ENCODE peak calls at places on chromosomes 12 and 14, in ten cellular contexts. H is Peyer's patch, S is IMR-90, A is testis, P is prostate gland, V is tibial nerve, T is ovary, L is body of pancreas, M is esophagus squamous epithelium, W is spleen. Y is an unnamed sample.

GRCh38 chr14:37083599-37083998 is 88.8 kb downstream of the SLC25A21 start:
- DNase-seq in H (no peak), S (no peak), A (no peak), P (no peak), V (no peak), T (no peak), L (no peak), M (no peak), W (no peak), Y (no peak)

GRCh38 chr12:14367097-14367661 is 1.7 kb downstream of the ATF7IP start:
- DNase-seq in H (no peak), S (peak; percentile 32), A (no peak), P (no peak), V (no peak), T (no peak), L (no peak), M (no peak), W (no peak), Y (no peak)

GRCh38 chr12:107179883-107180282 is 86.5 kb upstream of the CRY1 start:
- DNase-seq in H (no peak), S (no peak), A (no peak), P (no peak), V (no peak), T (no peak), L (no peak), M (no peak), W (no peak), Y (no peak)

GRCh38 chr12:99257672-99258071 is 389.9 kb upstream of the GARIN6 start:
- DNase-seq in H (no peak), S (no peak), A (no peak), P (no peak), V (no peak), T (no peak), L (no peak), M (no peak), W (no peak), Y (no peak)

GRCh38 chr14:104001003-104001402 is 58.7 kb upstream of the RD3L start:
- DNase-seq in H (no peak), S (no peak), A (no peak), P (no peak), V (no peak), T (no peak), L (no peak), M (no peak), W (no peak), Y (no peak)

GRCh38 chr12:74365178-74365964 is 172.3 kb upstream of the ATXN7L3B start:
- DNase-seq in H (no peak), S (peak; percentile 33), A (peak; percentile 72), P (no peak), V (no peak), T (peak; percentile 21), L (peak; percentile 49), M (no peak), W (no peak), Y (no peak)

GRCh38 chr12:68067762-68068376 is 78.6 kb downstream of the IFNG-AS1 start:
- DNase-seq in H (no peak), S (no peak), A (no peak), P (no peak), V (no peak), T (no peak), L (no peak), M (no peak), W (no peak), Y (no peak)

GRCh38 chr14:22487401-22487800 is 101.6 kb downstream of the DAD1 start:
- DNase-seq in H (no peak), S (no peak), A (no peak), P (no peak), V (no peak), T (no peak), L (no peak), M (no peak), W (no peak), Y (no peak)

DNA sequence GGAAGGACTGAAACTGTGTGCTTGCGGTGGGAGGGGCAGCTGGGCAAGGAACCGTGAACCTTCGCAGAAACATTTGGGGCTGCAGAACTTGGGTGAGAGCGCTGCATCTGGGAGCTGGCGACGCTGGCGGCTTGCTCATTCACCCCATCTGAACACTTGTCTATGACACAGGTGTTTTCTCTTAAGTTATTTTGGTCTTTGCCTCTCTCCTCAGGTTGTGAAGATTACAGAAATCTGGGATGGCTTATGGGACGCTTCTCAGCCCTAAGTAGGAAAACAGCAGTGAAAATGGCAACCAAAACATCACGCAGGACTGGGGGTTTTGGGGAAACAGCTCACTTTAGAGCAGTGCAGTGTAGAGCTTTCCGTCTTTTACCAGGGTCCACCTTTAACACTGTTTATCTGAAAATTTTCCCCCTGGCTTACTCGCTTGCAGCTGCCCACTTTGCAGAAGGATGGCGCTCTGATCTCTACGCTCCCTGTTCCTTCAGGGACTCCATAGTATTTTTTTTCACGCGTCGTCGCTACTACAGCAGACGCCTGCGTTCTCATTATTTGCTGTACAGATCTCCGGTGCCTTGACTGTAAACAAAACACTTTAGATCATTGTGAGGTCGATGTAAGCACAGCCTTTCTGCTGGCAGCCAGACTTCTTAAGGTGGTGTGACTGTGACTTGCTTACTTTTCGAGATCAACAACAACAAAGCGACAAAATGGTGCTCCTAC is 2.7 kb upstream of the CDKN1B start:
- DNase-seq in H (peak; percentile 67), S (peak; percentile 45), A (peak; percentile 68), P (peak; percentile 59), V (no peak), T (peak; percentile 50), L (peak; percentile 68), M (no peak), W (peak; percentile 92), Y (no peak)
- TF ChIP-seq POLR2A in H (peak; percentile 68), S (no peak), A (no peak), P (peak; percentile 51), V (peak; percentile 65), T (peak; percentile 44), L (peak; percentile 67), M (peak; percentile 57), W (peak; percentile 57), Y (no peak)

DNA sequence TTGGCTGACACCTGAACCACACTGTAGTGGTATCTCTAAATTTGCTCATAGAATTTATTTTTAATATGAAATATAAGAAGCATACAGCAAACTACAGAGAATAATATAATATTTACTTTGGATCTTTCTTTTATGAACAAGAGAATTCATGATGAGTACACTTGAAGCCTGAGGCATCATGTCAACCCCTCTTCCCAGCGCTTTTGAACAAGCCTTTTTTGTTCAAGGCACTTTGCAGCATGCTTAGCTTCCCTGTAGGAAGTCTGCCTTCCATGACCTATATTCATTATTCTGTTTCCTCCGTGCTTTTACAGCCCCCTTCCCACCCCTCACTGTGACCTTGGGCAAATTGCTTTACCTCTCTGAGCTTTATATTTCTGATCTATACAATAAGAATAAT is 41.6 kb downstream of the SCN8A start:
- DNase-seq in H (no peak), S (no peak), A (no peak), P (peak; percentile 7), V (no peak), T (no peak), L (no peak), M (no peak), W (no peak), Y (no peak)
- H3K27ac ChIP-seq in H (no peak overlapping the region), S (no peak overlapping the region), A (no peak overlapping the region), P (no peak overlapping the region), V (no peak overlapping the region), T (no peak overlapping the region), L (no peak overlapping the region), M (no peak overlapping the region), W (no peak overlapping the region), Y (no peak overlapping the region)

GRCh38 chr12:119666900-119667576 is 895 bp upstream of the PRKAB1 start:
- DNase-seq in H (no peak), S (no peak), A (no peak), P (no peak), V (no peak), T (no peak), L (no peak), M (no peak), W (no peak), Y (no peak)

GRCh38 chr12:119664642-119665041 is 3.3 kb upstream of the PRKAB1 start:
- DNase-seq in H (no peak), S (no peak), A (no peak), P (no peak), V (no peak), T (no peak), L (no peak), M (no peak), W (no peak), Y (no peak)

GRCh38 chr12:119667577-119668314 is at the start of gene PRKAB1:
- DNase-seq in H (peak; percentile 96), S (peak; percentile 96), A (peak; percentile 98), P (peak; percentile 97), V (peak; percentile 86), T (peak; percentile 94), L (peak; percentile 99), M (peak; percentile 79), W (peak; percentile 99), Y (peak; percentile 96)

GRCh38 chr12:119666226-119666808 is 1.6 kb upstream of the PRKAB1 start:
- DNase-seq in H (no peak), S (no peak), A (no peak), P (no peak), V (no peak), T (no peak), L (no peak), M (no peak), W (no peak), Y (no peak)

GRCh38 chr12:119665164-119665929 is 2.6 kb upstream of the PRKAB1 start:
- DNase-seq in H (no peak), S (no peak), A (peak; percentile 38), P (no peak), V (no peak), T (no peak), L (no peak), M (no peak), W (no peak), Y (no peak)
- TF ChIP-seq POLR2A in H (no peak), S (no peak), A (no peak), P (no peak), V (no peak), T (no peak), L (no peak), M (no peak), W (no peak), Y (no peak)

GRCh38 chr12:122981587-122982493 is 1.4 kb downstream of the ARL6IP4 start:
- DNase-seq in H (no peak), S (no peak), A (no peak), P (no peak), V (no peak), T (no peak), L (no peak), M (no peak), W (peak; percentile 76), Y (no peak)
- H3K27ac ChIP-seq in H (peak overlapping the region; percentile 94), S (peak overlapping the region; percentile 89), A (peak overlapping the region; percentile 89), P (peak overlapping the region; percentile 85), V (no peak overlapping the region), T (peak overlapping the region; percentile 88), L (peak overlapping the region; percentile 82), M (peak overlapping the region; percentile 85), W (peak overlapping the region; percentile 95), Y (peak overlapping the region; percentile 83)

Y was measured in vagina.